ENCODE peak calls at places on chromosomes 13 and 19, in ten cellular contexts. G is cardiac fibroblast, E is fibroblast of the aortic adventitia, J is posterior cingulate gyrus, M is endothelial cell, L is NCI-H1092, V is NCI-H1105 treated with DMSO at 0.1 percent for 48 hours, A is NCI-H2081, K is cerebellar cortex, D is C1 segment of cervical spinal cord. N is an unnamed sample.
A peak's percentile ranks its signal among the peaks of the same experiment; 100 is the strongest.

GRCh38 chr19:623974-624373 is 9.4 kb downstream of the POLRMT start:
- DNase-seq in G (peak; percentile 88), E (peak; percentile 24), J (no peak), M (no peak), L (no peak), V (no peak), A (no peak), K (no peak), D (no peak), N (no peak)

GRCh38 chr19:2594319-2594718 is 108.2 kb downstream of the GNG7 start:
- DNase-seq in G (no peak), E (no peak), J (no peak), M (no peak), L (no peak), V (no peak), A (no peak), K (no peak), D (no peak), N (no peak)

GRCh38 chr13:74930402-74931165 is 551.4 kb downstream of the TBC1D4 start:
- DNase-seq in G (peak; percentile 84), E (peak; percentile 71), J (no peak), M (no peak), L (no peak), V (no peak), A (no peak), K (no peak), D (no peak), N (no peak)

GRCh38 chr19:46493236-46494114 is 2.2 kb downstream of the PNMA8B start:
- DNase-seq in G (peak; percentile 20), E (peak; percentile 11), J (no peak), M (peak; percentile 36), L (no peak), V (no peak), A (no peak), K (no peak), D (no peak), N (no peak)

GRCh38 chr13:47794963-47795362 is 206.1 kb downstream of the SUCLA2 start:
- DNase-seq in G (peak; percentile 20), E (peak; percentile 11), J (no peak), M (no peak), L (no peak), V (no peak), A (no peak), K (no peak), D (no peak), N (no peak)

GRCh38 chr19:44371815-44372480 is 15.5 kb upstream of the ZNF112 start:
- DNase-seq in G (no peak), E (no peak), J (no peak), M (no peak), L (no peak), V (no peak), A (no peak), K (no peak), D (no peak), N (no peak)

GRCh38 chr13:102945324-102945815 is 99.5 kb downstream of the ERCC5 start:
- DNase-seq in G (no peak), E (no peak), J (no peak), M (no peak), L (no peak), V (peak; percentile 89), A (peak; percentile 16), K (no peak), D (no peak), N (no peak)

GRCh38 chr19:5022066-5022860 is 53.4 kb downstream of the KDM4B start:
- DNase-seq in G (no peak), E (no peak), J (no peak), M (no peak), L (no peak), V (no peak), A (no peak), K (no peak), D (no peak), N (no peak)

GRCh38 chr19:49094505-49095482 is 9.5 kb downstream of the SNRNP70 start:
- DNase-seq in G (no peak), E (peak; percentile 28), J (peak; percentile 62), M (no peak), L (no peak), V (no peak), A (no peak), K (peak; percentile 67), D (peak; percentile 45), N (no peak)

GRCh38 chr19:7981661-7982060 is 23.8 kb downstream of the ELAVL1 start:
- DNase-seq in G (no peak), E (no peak), J (no peak), M (no peak), L (no peak), V (no peak), A (no peak), K (no peak), D (no peak), N (no peak)

N was measured in anterior cingulate cortex.